ENCODE peak calls at places on chromosome 22, in five cellular contexts. O, P, M, I and R are unnamed samples.

GRCh38 chr22:23530106-23530505 is 50.0 kb downstream of the IGLL1 start:
- DNase-seq in O (no peak), P (no peak), M (no peak), I (no peak), R (no peak)

GRCh38 chr22:23537421-23537820 is 42.7 kb downstream of the IGLL1 start:
- DNase-seq in O (no peak), P (no peak), M (no peak), I (no peak), R (no peak)

GRCh38 chr22:48948575-48949170 is 879.0 kb downstream of the BRD1 start:
- DNase-seq in O (no peak), P (no peak), M (no peak), I (no peak), R (no peak)

GRCh38 chr22:45534339-45535192 is 31.9 kb downstream of the FBLN1 start:
- DNase-seq in O (no peak), P (no peak), M (no peak), I (no peak), R (no peak)

GRCh38 chr22:29459773-29460172 is 20.2 kb upstream of the NEFH start:
- DNase-seq in O (no peak), P (no peak), M (no peak), I (no peak), R (no peak)

GRCh38 chr22:35367331-35367886 is 13.5 kb upstream of the HMOX1 start:
- DNase-seq in O (no peak), P (no peak), M (peak), I (no peak), R (no peak)

GRCh38 chr22:27719535-27720227 is 81.9 kb downstream of the MN1 start:
- DNase-seq in O (no peak), P (peak), M (no peak), I (peak), R (no peak)

GRCh38 chr22:20839837-20840645 is 18.6 kb downstream of the PI4KA start:
- DNase-seq in O (no peak), P (peak), M (no peak), I (no peak), R (no peak)

GRCh38 chr22:49997932-49998717 is 14.4 kb downstream of the IL17REL start:
- DNase-seq in O (no peak), P (no peak), M (no peak), I (no peak), R (peak)

GRCh38 chr22:20957691-20958440 is 9.2 kb upstream of the AIFM3 start:
- DNase-seq in O (no peak), P (no peak), M (no peak), I (no peak), R (peak)

GRCh38 chr22:43077121-43077877 is 11.9 kb downstream of the TTLL1 start:
- DNase-seq in O (no peak), P (no peak), M (no peak), I (no peak), R (no peak)

GRCh38 chr22:20084547-20085413 is 4.7 kb downstream of the DGCR8 start:
- DNase-seq in O (no peak), P (peak), M (no peak), I (peak), R (peak)

GRCh38 chr22:23064381-23065068 is 5.8 kb upstream of the GNAZ start:
- DNase-seq in O (no peak), P (no peak), M (no peak), I (no peak), R (peak)

GRCh38 chr22:48758021-48758561 is 1069.6 kb downstream of the BRD1 start:
- DNase-seq in O (no peak), P (no peak), M (no peak), I (no peak), R (no peak)

GRCh38 chr22:48695731-48696305 is 1131.9 kb downstream of the BRD1 start:
- DNase-seq in O (no peak), P (no peak), M (no peak), I (no peak), R (no peak)

GRCh38 chr22:23237201-23237798 is 57.0 kb downstream of the BCR start:
- DNase-seq in O (no peak), P (peak), M (no peak), I (no peak), R (no peak)

GRCh38 chr22:27906241-27906640 is 12.8 kb downstream of the PITPNB start:
- DNase-seq in O (no peak), P (no peak), M (no peak), I (no peak), R (no peak)

GRCh38 chr22:42994276-42994916 is 20.6 kb downstream of the PACSIN2 start:
- DNase-seq in O (no peak), P (no peak), M (no peak), I (peak), R (no peak)

GRCh38 chr22:17786435-17787158 is 12.3 kb upstream of the BID start:
- DNase-seq in O (no peak), P (peak), M (no peak), I (peak), R (no peak)

GRCh38 chr22:26259510-26259909 is 90.2 kb downstream of the SEZ6L start:
- DNase-seq in O (peak), P (peak), M (no peak), I (peak), R (no peak)

GRCh38 chr22:46149493-46149997 is 781 bp upstream of the PPARA start:
- DNase-seq in O (no peak), P (no peak), M (no peak), I (no peak), R (no peak)

GRCh38 chr22:46054091-46054877 is 77.3 kb upstream of the WNT7B start:
- DNase-seq in O (no peak), P (peak), M (no peak), I (no peak), R (peak)

GRCh38 chr22:28034760-28035401 is 115.8 kb upstream of the PITPNB start:
- DNase-seq in O (no peak), P (peak), M (no peak), I (no peak), R (peak)

GRCh38 chr22:23926561-23926960 is 32.4 kb downstream of the MIF start:
- DNase-seq in O (no peak), P (no peak), M (no peak), I (no peak), R (no peak)

GRCh38 chr22:21904250-21904789 is 36.9 kb upstream of the MAPK1 start:
- DNase-seq in O (no peak), P (no peak), M (no peak), I (no peak), R (no peak)

GRCh38 chr22:23079240-23079768 is 9.0 kb downstream of the GNAZ start:
- DNase-seq in O (no peak), P (no peak), M (no peak), I (peak), R (no peak)

GRCh38 chr22:17707526-17707925 is 66.7 kb downstream of the BID start:
- DNase-seq in O (no peak), P (no peak), M (no peak), I (no peak), R (no peak)

GRCh38 chr22:23697031-23697970 is 6.5 kb downstream of the RGL4 start:
- DNase-seq in O (no peak), P (no peak), M (no peak), I (no peak), R (no peak)

GRCh38 chr22:34427841-34428240 is 507.6 kb upstream of the LARGE1 start:
- DNase-seq in O (no peak), P (no peak), M (no peak), I (no peak), R (no peak)

GRCh38 chr22:25038239-25038638 is 85.7 kb downstream of the KIAA1671 start:
- DNase-seq in O (no peak), P (no peak), M (no peak), I (no peak), R (no peak)

GRCh38 chr22:25039255-25039654 is 86.7 kb downstream of the KIAA1671 start:
- DNase-seq in O (no peak), P (no peak), M (no peak), I (no peak), R (no peak)

GRCh38 chr22:25035715-25036114 is 83.2 kb downstream of the KIAA1671 start:
- DNase-seq in O (no peak), P (no peak), M (no peak), I (no peak), R (no peak)

GRCh38 chr22:25038771-25039170 is 86.3 kb downstream of the KIAA1671 start:
- DNase-seq in O (no peak), P (no peak), M (no peak), I (no peak), R (no peak)

DNA sequence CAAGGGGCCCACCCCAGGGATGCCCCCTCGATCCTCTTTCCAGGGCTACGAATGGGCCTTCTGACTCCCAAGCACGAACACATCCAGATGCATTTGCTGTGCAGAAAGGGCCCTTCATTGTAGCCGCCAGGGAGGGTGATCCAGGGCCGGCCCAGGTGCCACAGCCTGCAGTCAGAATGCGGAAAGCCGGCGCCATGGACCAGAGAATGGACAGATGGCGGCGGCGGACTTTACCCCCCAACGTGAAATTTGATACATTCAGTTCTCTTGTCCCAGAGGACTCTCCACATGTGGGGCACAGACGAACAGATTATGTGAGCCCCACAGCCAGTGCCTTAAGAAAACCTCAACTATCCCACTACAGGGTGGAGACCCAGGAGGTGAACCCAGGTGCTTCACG is 87.2 kb downstream of the KIAA1671 start:
- DNase-seq in O (no peak), P (no peak), M (no peak), I (no peak), R (no peak)
- TF ChIP-seq GABPA in O (no peak), P (no peak), M (no peak), I (no peak), R (no peak)

GRCh38 chr22:37179622-37180420 is 8.2 kb downstream of the C1QTNF6 start:
- DNase-seq in O (no peak), P (no peak), M (no peak), I (no peak), R (no peak)
- TF ChIP-seq TAF1 in O (no peak), P (no peak), M (no peak), I (no peak), R (no peak)

GRCh38 chr22:41758231-41758630 is 42.2 kb upstream of the CCDC134 start:
- DNase-seq in O (no peak), P (no peak), M (no peak), I (no peak), R (no peak)

GRCh38 chr22:41766476-41766875 is 34.0 kb upstream of the CCDC134 start:
- DNase-seq in O (no peak), P (no peak), M (no peak), I (no peak), R (no peak)

GRCh38 chr22:41757507-41757906 is 43.0 kb upstream of the CCDC134 start:
- DNase-seq in O (no peak), P (no peak), M (no peak), I (no peak), R (no peak)

GRCh38 chr22:41768420-41768819 is 32.1 kb upstream of the CCDC134 start:
- DNase-seq in O (no peak), P (no peak), M (no peak), I (no peak), R (no peak)

GRCh38 chr22:41762980-41763779 is 37.3 kb upstream of the CCDC134 start:
- DNase-seq in O (peak), P (peak), M (no peak), I (peak), R (no peak)
- TF ChIP-seq GABPA in O (no peak), P (no peak), M (no peak), I (no peak), R (no peak)

GRCh38 chr22:40757071-40757470 is 62.1 kb downstream of the SLC25A17 start:
- DNase-seq in O (no peak), P (no peak), M (no peak), I (no peak), R (no peak)
- TF ChIP-seq TAF1 in O (no peak), P (no peak), M (no peak), I (no peak), R (no peak)

GRCh38 chr22:44365196-44365802 is 52.5 kb upstream of the SHISAL1 start:
- DNase-seq in O (no peak), P (no peak), M (no peak), I (no peak), R (no peak)

GRCh38 chr22:44363214-44363979 is 50.6 kb upstream of the SHISAL1 start:
- DNase-seq in O (no peak), P (no peak), M (no peak), I (peak), R (peak)

GRCh38 chr22:44365832-44366231 is 53.1 kb upstream of the SHISAL1 start:
- DNase-seq in O (no peak), P (no peak), M (no peak), I (no peak), R (no peak)

GRCh38 chr22:44364750-44365118 is 52.0 kb upstream of the SHISAL1 start:
- DNase-seq in O (no peak), P (no peak), M (no peak), I (no peak), R (no peak)

GRCh38 chr22:44363980-44364749 is 51.4 kb upstream of the SHISAL1 start:
- DNase-seq in O (no peak), P (no peak), M (no peak), I (no peak), R (peak)
- TF ChIP-seq GABPA in O (no peak), P (no peak), M (no peak), I (no peak), R (no peak)

GRCh38 chr22:47570851-47571250 is 808.4 kb downstream of the TBC1D22A start:
- DNase-seq in O (no peak), P (no peak), M (no peak), I (no peak), R (no peak)

GRCh38 chr22:47571616-47572015 is 809.2 kb downstream of the TBC1D22A start:
- DNase-seq in O (no peak), P (no peak), M (no peak), I (no peak), R (no peak)

GRCh38 chr22:47574551-47574950 is 812.1 kb downstream of the TBC1D22A start:
- DNase-seq in O (no peak), P (no peak), M (no peak), I (no peak), R (no peak)

GRCh38 chr22:47572443-47572842 is 810.0 kb downstream of the TBC1D22A start:
- DNase-seq in O (no peak), P (no peak), M (no peak), I (no peak), R (no peak)

GRCh38 chr22:47575291-47575690 is 812.8 kb downstream of the TBC1D22A start:
- DNase-seq in O (no peak), P (no peak), M (no peak), I (no peak), R (no peak)
- TF ChIP-seq TAF1 in O (no peak), P (no peak), M (no peak), I (no peak), R (no peak)

DNA sequence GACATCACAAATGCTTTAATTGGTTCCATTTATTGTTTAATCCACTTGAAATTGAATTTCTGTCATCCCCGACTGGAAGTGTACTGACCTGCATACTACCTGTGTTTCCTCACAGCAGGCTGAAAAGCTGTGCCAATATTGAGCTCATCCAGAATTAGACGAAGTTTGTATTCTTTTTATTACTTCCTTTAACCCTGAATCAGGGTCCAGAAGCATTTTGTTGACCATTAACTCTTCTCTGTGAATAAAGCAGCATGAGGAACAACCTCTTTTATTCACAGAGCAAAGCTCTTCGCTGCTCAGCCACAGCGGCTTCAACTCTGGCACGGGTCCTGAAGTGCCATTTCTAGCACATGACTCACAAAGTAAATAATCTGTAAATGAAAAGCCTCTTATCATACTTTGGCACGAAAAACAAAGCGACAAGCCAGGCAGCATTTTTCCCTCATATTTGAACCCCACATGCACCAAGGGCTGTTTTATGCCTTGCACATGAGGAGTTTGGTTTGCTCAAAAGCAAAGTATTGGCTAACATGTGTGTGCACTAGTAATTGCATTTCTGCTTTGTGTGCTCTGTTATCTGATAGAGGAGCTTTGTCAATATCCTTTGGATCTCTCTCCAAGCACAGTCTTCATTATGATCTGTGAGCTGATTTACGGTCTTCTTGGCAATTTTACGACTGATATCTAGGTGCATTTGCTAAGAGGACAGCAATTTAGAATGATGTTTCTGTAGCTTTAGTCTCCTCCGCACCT is 33.0 kb upstream of the APOBEC3A start:
- DNase-seq in O (no peak), P (no peak), M (no peak), I (peak), R (no peak)
- TF ChIP-seq GABPA in O (no peak), P (no peak), M (no peak), I (no peak), R (no peak)

GRCh38 chr22:32862083-32862482 is 60.6 kb downstream of the TIMP3 start:
- DNase-seq in O (no peak), P (no peak), M (no peak), I (no peak), R (no peak)

GRCh38 chr22:32861330-32861729 is 59.8 kb downstream of the TIMP3 start:
- DNase-seq in O (no peak), P (no peak), M (no peak), I (no peak), R (no peak)

GRCh38 chr22:32859743-32860142 is 58.2 kb downstream of the TIMP3 start:
- DNase-seq in O (no peak), P (no peak), M (no peak), I (no peak), R (no peak)

GRCh38 chr22:32858121-32858703 is 56.7 kb downstream of the TIMP3 start:
- DNase-seq in O (no peak), P (no peak), M (no peak), I (no peak), R (no peak)

DNA sequence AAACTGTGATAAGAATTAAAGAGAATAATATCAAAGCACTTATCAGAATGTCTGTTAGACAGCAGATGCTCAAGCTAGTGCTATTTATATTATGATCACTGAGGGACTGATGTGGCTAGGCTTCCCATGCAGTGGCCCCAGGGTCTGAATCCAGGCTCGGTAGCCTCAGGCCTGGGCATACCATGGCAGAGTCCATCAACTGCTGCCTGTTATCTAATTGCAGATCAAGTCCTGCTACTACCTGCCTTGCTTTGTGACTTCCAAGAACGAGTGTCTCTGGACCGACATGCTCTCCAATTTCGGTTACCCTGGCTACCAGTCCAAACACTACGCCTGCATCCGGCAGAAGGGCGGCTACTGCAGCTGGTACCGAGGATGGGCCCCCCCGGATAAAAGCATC is 57.5 kb downstream of the TIMP3 start:
- DNase-seq in O (no peak), P (no peak), M (no peak), I (no peak), R (peak)
- TF ChIP-seq TAF1 in O (no peak), P (no peak), M (no peak), I (no peak), R (no peak)